ENCODE peak calls at places on chromosome X, in six cellular contexts. J is H7, W is EL, N is OCI-LY7, Q is BJ, B is iPS-NIHi11. F is an unnamed sample.

GRCh38 chrX:48814722-48815121 is 11.6 kb upstream of the ERAS start:
- DNase-seq in J (no peak), N (no peak), B (no peak), Q (no peak), W (no peak), F (no peak)

GRCh38 chrX:46913710-46914109 is 1.5 kb downstream of the JADE3 start:
- DNase-seq in N (no peak), Q (no peak), W (peak; percentile 20), J (peak; percentile 30), B (no peak), F (no peak)

GRCh38 chrX:151711787-151712186 is 4.0 kb upstream of the FATE1 start:
- DNase-seq in B (no peak), Q (no peak), N (no peak), W (no peak), J (no peak), F (peak; percentile 38)

GRCh38 chrX:39896951-39897740 is 200.6 kb downstream of the BCOR start:
- DNase-seq in W (peak; percentile 78), N (no peak), J (peak; percentile 88), Q (no peak), B (peak; percentile 57), F (peak; percentile 82)

GRCh38 chrX:108945883-108946523 is 209.6 kb upstream of the IRS4 start:
- DNase-seq in Q (no peak), B (no peak), J (no peak), W (no peak), N (no peak), F (no peak)

GRCh38 chrX:120697053-120697452 is 67.2 kb upstream of the C1GALT1C1 start:
- DNase-seq in W (no peak), Q (no peak), J (no peak), N (peak; percentile 1), B (no peak), F (no peak)

GRCh38 chrX:40871385-40872082 is 136.2 kb upstream of the MED14 start:
- DNase-seq in B (no peak), N (no peak), Q (no peak), J (no peak), W (peak; percentile 16), F (no peak)

GRCh38 chrX:65522739-65523372 is 11.7 kb downstream of the LAS1L start:
- DNase-seq in Q (no peak), N (no peak), W (peak; percentile 61), J (no peak), B (no peak), F (no peak)

GRCh38 chrX:107744868-107745267 is 30.7 kb downstream of the TSC22D3 start:
- DNase-seq in Q (no peak), N (no peak), J (no peak), W (no peak), B (no peak), F (no peak)

GRCh38 chrX:22541926-22542325 is 269.2 kb downstream of the CBLL2 start:
- DNase-seq in Q (no peak), J (no peak), B (no peak), N (no peak), W (no peak), F (no peak)

GRCh38 chrX:31036895-31037294 is 34.9 kb downstream of the FTHL17 start:
- DNase-seq in Q (no peak), B (peak; percentile 43), N (peak; percentile 54), J (peak; percentile 48), W (peak; percentile 42), F (peak; percentile 48)

GRCh38 chrX:96843566-96843965 is 40.1 kb upstream of the RPA4 start:
- DNase-seq in Q (no peak), W (no peak), N (no peak), B (peak; percentile 26), J (peak; percentile 48), F (peak; percentile 74)

GRCh38 chrX:143854006-143854405 is 29.9 kb upstream of the UBE2NL start:
- DNase-seq in W (peak; percentile 37), J (no peak), Q (peak; percentile 6), B (no peak), N (no peak), F (no peak)

GRCh38 chrX:67094061-67094460 is 449.8 kb upstream of the AR start:
- DNase-seq in J (peak; percentile 5), B (peak; percentile 56), W (no peak), N (no peak), Q (no peak), F (peak; percentile 62)

GRCh38 chrX:84192006-84192405 is 4.0 kb upstream of the RPS6KA6 start:
- DNase-seq in W (no peak), B (no peak), Q (no peak), N (no peak), J (no peak), F (no peak)

GRCh38 chrX:115625577-115626301 is 64.8 kb downstream of the PLS3 start:
- DNase-seq in N (no peak), J (no peak), Q (no peak), W (peak; percentile 28), B (no peak), F (no peak)

GRCh38 chrX:108224727-108225455 is 133.3 kb downstream of the ATG4A start:
- DNase-seq in W (peak; percentile 33), Q (no peak), N (peak; percentile 12), J (peak; percentile 49), B (peak; percentile 56), F (peak; percentile 52)

GRCh38 chrX:53831662-53832635 is 145.4 kb upstream of the HUWE1 start:
- DNase-seq in B (peak; percentile 51), Q (no peak), N (peak; percentile 50), W (peak; percentile 29), J (peak; percentile 64), F (peak; percentile 58)

GRCh38 chrX:69543572-69543971 is 39.4 kb downstream of the NALF2 start:
- DNase-seq in W (no peak), J (no peak), Q (no peak), B (no peak), N (no peak), F (no peak)

GRCh38 chrX:9340619-9341304 is 124.1 kb upstream of the TBL1X start:
- DNase-seq in Q (no peak), J (peak; percentile 59), W (peak; percentile 31), N (peak; percentile 26), B (peak; percentile 13), F (peak; percentile 29)

GRCh38 chrX:125132274-125132673 is 187.4 kb upstream of the TEX13C start:
- DNase-seq in Q (no peak), J (peak; percentile 40), W (no peak), B (peak; percentile 11), N (peak; percentile 28), F (no peak)

GRCh38 chrX:37347420-37347819 is 1.7 kb upstream of the PRRG1 start:
- DNase-seq in B (peak; percentile 5), Q (no peak), J (no peak), W (peak; percentile 39), N (no peak), F (no peak)

GRCh38 chrX:111159232-111159631 is 63.2 kb downstream of the PAK3 start:
- DNase-seq in W (no peak), N (no peak), Q (no peak), J (no peak), B (no peak), F (no peak)

GRCh38 chrX:47078129-47079043 is at the start of gene RGN:
- DNase-seq in Q (no peak), J (peak; percentile 65), W (no peak), N (no peak), B (peak; percentile 25), F (peak; percentile 47)

GRCh38 chrX:130097507-130098201 is 12.6 kb downstream of the ELF4 start:
- DNase-seq in W (no peak), N (no peak), J (peak; percentile 77), B (no peak), Q (no peak), F (no peak)

GRCh38 chrX:136870064-136870463 is 10.5 kb downstream of the RBMX start:
- DNase-seq in B (no peak), J (no peak), N (no peak), Q (no peak), W (no peak), F (no peak)

GRCh38 chrX:23765449-23765848 is 17.5 kb upstream of the SAT1 start:
- DNase-seq in B (no peak), N (no peak), W (peak; percentile 36), J (no peak), Q (no peak), F (no peak)

GRCh38 chrX:119503484-119503861 is 35.2 kb downstream of the SLC25A5 start:
- DNase-seq in B (peak; percentile 14), W (peak; percentile 88), Q (peak; percentile 35), J (no peak), N (no peak), F (no peak)

GRCh38 chrX:40543661-40544328 is 37.0 kb upstream of the ATP6AP2 start:
- DNase-seq in N (peak; percentile 48), J (peak; percentile 65), W (peak; percentile 38), B (peak; percentile 21), Q (no peak), F (no peak)

GRCh38 chrX:155333701-155334100 is 713 bp downstream of the CLIC2 start:
- DNase-seq in B (no peak), N (no peak), J (no peak), Q (no peak), W (no peak), F (no peak)

GRCh38 chrX:49172280-49172780 is 632 bp downstream of the PLP2 start:
- DNase-seq in N (peak; percentile 72), B (no peak), Q (peak; percentile 17), W (peak; percentile 70), J (peak; percentile 63), F (no peak)

GRCh38 chrX:42886519-42886918 is 108.6 kb upstream of the PPP1R2C start:
- DNase-seq in N (no peak), W (no peak), B (no peak), Q (no peak), J (no peak), F (no peak)

GRCh38 chrX:153687121-153688039 is at the start of gene SLC6A8:
- DNase-seq in W (peak; percentile 69), Q (no peak), J (peak; percentile 92), B (peak; percentile 61), N (peak; percentile 31), F (peak; percentile 70)

GRCh38 chrX:153793291-153793690 is 884 bp downstream of the IDH3G start:
- DNase-seq in B (no peak), N (no peak), Q (no peak), W (peak; percentile 13), J (no peak), F (no peak)

F was measured in H9.